ENCODE peak calls at places on chromosomes 2 and 18, in four cellular contexts. B is A549, L is HepG2, E is K562. V is an unnamed sample.

GRCh38 chr18:47251289-47252120 is at the start of gene SKOR2:
- DNase-seq in B (no peak), L (no peak), E (no peak), V (no peak)

GRCh38 chr2:185507703-185508102 is 230.9 kb upstream of the FSIP2 start:
- DNase-seq in B (no peak), L (no peak), E (no peak), V (no peak)

GRCh38 chr18:23967321-23968089 is 47.0 kb upstream of the TTC39C start:
- DNase-seq in B (no peak), L (no peak), E (no peak), V (no peak)

GRCh38 chr2:211875488-211875887 is 663.1 kb downstream of the ERBB4 start:
- DNase-seq in B (no peak), L (no peak), E (no peak), V (peak; percentile 37)

GRCh38 chr18:23926590-23926989 is 88.0 kb upstream of the TTC39C start:
- DNase-seq in B (no peak), L (peak; percentile 14), E (no peak), V (no peak)

GRCh38 chr2:20781656-20782265 is 41.1 kb downstream of the LDAH start:
- DNase-seq in B (peak; percentile 21), L (peak; percentile 51), E (peak; percentile 30), V (peak; percentile 7)

GRCh38 chr2:81648370-81648769 is 1343.8 kb upstream of the LRRTM1 start:
- DNase-seq in B (no peak), L (no peak), E (no peak), V (no peak)

GRCh38 chr18:39945076-39945475 is 2010.0 kb upstream of the PIK3C3 start:
- DNase-seq in B (no peak), L (no peak), E (no peak), V (no peak)

GRCh38 chr2:11175293-11175795 is 20.1 kb downstream of the SLC66A3 start:
- DNase-seq in B (no peak), L (no peak), E (no peak), V (peak; percentile 65)

GRCh38 chr2:32622570-32623310 is 5.1 kb upstream of the TTC27 start:
- DNase-seq in B (no peak), L (peak; percentile 22), E (no peak), V (no peak)

GRCh38 chr2:152594022-152594712 is 123.1 kb downstream of the PRPF40A start:
- DNase-seq in B (no peak), L (no peak), E (peak; percentile 24), V (no peak)

GRCh38 chr2:3195865-3196504 is 181.6 kb downstream of the EIPR1 start:
- DNase-seq in B (no peak), L (no peak), E (no peak), V (no peak)

GRCh38 chr2:216372761-216373291 is 543 bp upstream of the MARCHF4 start:
- DNase-seq in B (peak; percentile 56), L (no peak), E (no peak), V (peak; percentile 93)

GRCh38 chr2:220949476-220949875 is 622.6 kb downstream of the EPHA4 start:
- DNase-seq in B (no peak), L (no peak), E (no peak), V (peak; percentile 50)

GRCh38 chr2:30237346-30238142 is 6.2 kb downstream of the LBH start:
- DNase-seq in B (no peak), L (no peak), E (no peak), V (no peak)

GRCh38 chr2:239760596-239760995 is 264.5 kb downstream of the NDUFA10 start:
- DNase-seq in B (no peak), L (no peak), E (no peak), V (no peak)

GRCh38 chr2:159559034-159559433 is 57.3 kb downstream of the BAZ2B start:
- DNase-seq in B (no peak), L (no peak), E (no peak), V (no peak)

GRCh38 chr18:37871583-37871982 is 306.0 kb upstream of the CELF4 start:
- DNase-seq in B (no peak), L (no peak), E (no peak), V (no peak)

GRCh38 chr2:58405341-58405740 is 164.2 kb upstream of the FANCL start:
- DNase-seq in B (no peak), L (no peak), E (no peak), V (no peak)

GRCh38 chr2:31319391-31320175 is 85.6 kb downstream of the EHD3 start:
- DNase-seq in B (no peak), L (no peak), E (no peak), V (peak; percentile 85)

GRCh38 chr2:231188506-231189170 is 9.8 kb upstream of the ARMC9 start:
- DNase-seq in B (no peak), L (no peak), E (no peak), V (no peak)

GRCh38 chr2:171404258-171404657 is 29.5 kb downstream of the METTL8 start:
- DNase-seq in B (peak; percentile 39), L (peak; percentile 46), E (no peak), V (peak; percentile 79)

GRCh38 chr2:78029392-78029995 is 507.3 kb upstream of the LRRTM4 start:
- DNase-seq in B (peak; percentile 20), L (no peak), E (no peak), V (no peak)

GRCh38 chr18:26448714-26449159 is 99.6 kb downstream of the KCTD1 start:
- DNase-seq in B (no peak), L (no peak), E (no peak), V (no peak)

DNA sequence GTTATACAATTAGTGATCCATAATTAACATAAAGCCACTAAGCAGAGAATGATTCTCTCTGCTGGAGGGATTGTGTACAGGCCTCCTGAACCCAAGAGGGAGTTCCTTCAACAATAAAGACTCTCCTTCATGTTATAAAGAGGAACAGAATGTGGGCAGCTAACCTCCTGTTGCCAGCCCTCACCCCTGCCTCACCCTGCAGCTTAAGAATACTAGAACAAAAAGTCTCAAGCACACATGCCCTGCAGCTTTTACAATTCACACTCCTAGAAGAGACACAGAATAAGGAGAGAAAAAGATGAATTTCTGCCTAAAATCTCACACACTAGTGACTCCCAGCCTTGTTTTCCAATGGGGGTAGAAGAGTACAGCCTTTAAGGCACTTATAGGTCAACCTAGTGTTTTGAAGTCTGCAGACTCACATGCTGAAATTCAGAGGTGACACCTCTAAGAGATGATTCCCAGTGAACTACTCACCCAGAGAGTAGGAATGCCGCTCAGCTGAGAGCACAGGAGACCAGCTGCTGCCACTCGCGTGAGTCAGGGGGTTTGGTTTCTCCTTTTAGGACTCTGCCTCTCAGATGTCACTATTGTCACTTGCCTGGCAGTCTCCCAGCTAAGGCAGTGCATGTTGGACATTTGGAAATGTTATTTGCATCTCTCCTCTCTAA is 32.5 kb upstream of the IL1RL1 start:
- DNase-seq in B (no peak), L (no peak), E (no peak), V (peak; percentile 42)
- TF ChIP-seq MAFK in B (no peak), L (no peak), E (no peak), V (no peak)

DNA sequence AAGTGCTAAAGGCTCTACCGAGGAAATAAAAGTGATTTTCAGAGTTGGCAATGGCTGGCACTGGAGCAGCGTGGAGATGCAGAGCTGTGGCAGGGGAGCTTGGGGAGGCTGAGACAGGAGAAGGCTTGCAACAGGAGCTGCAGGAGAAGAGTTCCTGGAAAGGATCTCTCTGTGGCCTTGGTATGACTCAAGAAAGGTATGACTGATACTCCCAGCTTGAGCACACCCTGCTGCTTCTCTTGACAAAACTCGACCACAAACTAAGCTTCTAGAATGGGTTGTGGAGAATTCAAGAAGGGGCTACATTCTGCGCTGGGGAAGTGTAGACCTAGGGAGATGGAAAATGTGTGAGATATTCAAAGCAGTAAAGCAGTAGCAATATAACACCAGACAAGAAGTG is 41.6 kb downstream of the SUCLG1 start:
- DNase-seq in B (no peak), L (no peak), E (no peak), V (peak; percentile 19)
- TF ChIP-seq MAFK in B (no peak), L (no peak), E (no peak), V (no peak)

DNA sequence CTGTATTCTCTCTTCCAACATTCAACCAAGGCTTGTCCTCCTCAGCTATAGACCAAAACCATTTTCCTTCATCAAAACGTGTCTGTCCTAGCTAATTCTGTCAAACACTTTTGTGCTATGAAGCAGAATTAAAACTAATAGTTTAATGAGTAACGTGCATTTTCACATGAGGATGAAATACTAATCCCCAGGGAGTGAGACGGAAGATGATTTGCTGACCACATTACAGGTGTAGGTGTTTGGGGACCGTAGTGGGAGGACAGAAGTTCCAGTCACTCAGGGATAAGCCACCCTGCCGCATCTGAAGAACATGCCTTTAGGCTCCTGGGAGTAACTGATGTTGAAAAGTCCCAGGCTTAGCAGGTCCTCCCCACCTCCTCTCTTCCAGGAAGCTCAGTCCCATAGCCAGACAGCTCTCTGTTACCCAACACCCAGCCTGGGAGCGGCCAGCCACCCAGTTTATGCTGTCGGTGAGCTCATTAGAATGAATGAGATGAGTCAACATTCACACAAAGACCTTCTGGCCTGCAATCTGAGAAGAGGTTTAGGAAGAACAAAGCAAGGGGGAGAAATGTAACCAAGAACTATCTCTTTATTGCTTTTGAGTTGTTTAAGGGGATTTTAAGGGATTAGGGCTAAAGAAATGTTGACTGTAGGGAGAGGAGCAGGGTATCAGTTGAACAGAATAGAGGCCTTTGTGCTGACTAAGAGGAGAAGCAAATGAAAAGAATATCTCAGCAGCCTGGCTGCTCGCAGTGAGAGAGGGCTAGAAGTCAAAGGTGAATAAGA is 122.5 kb downstream of the FOXI3 start:
- DNase-seq in B (peak; percentile 26), L (peak; percentile 64), E (no peak), V (peak; percentile 3)
- TF ChIP-seq MAFK in B (no peak), L (no peak), E (no peak), V (no peak)

DNA sequence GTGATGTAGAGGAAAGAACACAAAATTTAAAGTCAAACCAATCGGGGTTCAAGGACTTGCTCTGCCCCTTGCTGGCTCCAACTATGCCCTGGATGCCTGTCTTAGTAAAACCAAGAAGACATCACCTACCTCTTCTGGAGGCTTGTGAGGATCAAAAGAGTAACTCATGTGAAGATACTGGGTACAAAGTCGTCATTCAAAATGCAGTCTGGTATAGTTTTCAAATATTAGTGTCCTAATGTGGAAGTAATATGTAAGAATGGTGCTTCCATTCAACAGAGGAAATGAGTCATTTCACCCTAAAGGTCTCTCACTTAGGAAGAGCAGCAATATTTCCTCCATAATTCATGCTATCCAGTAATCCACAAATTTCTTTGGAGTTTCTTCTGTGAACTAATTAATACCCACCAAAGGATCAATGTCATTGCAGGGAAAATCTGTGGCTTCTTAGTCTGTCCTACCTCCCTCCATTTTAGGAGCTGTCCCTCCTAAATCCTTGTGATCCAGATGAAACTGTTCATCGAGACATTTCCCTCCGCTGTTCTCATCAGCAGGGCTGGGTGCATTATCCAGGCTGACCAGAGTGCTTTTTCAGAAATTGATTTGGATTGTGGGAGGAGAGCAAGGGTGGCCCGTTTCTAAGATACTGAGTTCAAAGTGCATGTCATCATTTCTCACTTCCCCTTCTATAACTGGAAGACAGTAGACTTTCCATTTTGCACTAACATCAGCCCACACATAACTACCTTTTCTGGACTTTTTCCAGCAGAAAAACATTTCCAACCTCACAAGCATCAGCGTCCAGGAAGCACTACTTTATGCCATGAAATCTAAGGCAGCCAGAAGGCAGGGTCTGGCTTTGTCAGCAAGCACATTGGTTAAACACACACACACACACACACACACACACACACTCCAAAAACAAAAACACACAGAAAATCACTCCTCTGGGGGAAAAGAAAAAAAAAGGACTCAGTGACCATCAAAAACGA is 94.3 kb downstream of the ANKRD44 start:
- DNase-seq in B (no peak), L (no peak), E (no peak), V (peak; percentile 47)
- TF ChIP-seq MAFK in B (no peak), L (no peak), E (no peak), V (no peak)